ENCODE peak calls at places on chromosomes 16 and 17, in five cellular contexts. T, S, W, N and H are unnamed samples.

GRCh38 chr17:55458977-55459376 is 37.3 kb upstream of the MMD start:
- DNase-seq in T (no peak), S (no peak), W (no peak), N (no peak), H (peak)

GRCh38 chr16:79848739-79849518 is 248.4 kb upstream of the MAF start:
- DNase-seq in T (no peak), S (no peak), W (no peak), N (no peak), H (no peak)

GRCh38 chr17:78176548-78177025 is 8.2 kb downstream of the SYNGR2 start:
- DNase-seq in T (peak), S (no peak), W (peak), N (peak), H (no peak)

GRCh38 chr16:28298511-28298878 is 6.2 kb downstream of the SBK1 start:
- DNase-seq in T (no peak), S (no peak), W (no peak), N (no peak), H (no peak)

GRCh38 chr17:72332367-72332766 is 211.5 kb downstream of the SOX9 start:
- DNase-seq in T (no peak), S (no peak), W (no peak), N (no peak), H (no peak)

GRCh38 chr17:21161498-21162393 is 35.0 kb downstream of the DHRS7B start:
- DNase-seq in T (no peak), S (peak), W (no peak), N (no peak), H (peak)

GRCh38 chr17:81167638-81168037 is 1.6 kb upstream of the AATK start:
- DNase-seq in T (no peak), S (no peak), W (no peak), N (no peak), H (no peak)

GRCh38 chr17:17514361-17514992 is 18.3 kb upstream of the RASD1 start:
- DNase-seq in T (no peak), S (no peak), W (no peak), N (no peak), H (no peak)

GRCh38 chr17:48545022-48545376 is at the start of gene HOXB2:
- DNase-seq in T (no peak), S (no peak), W (no peak), N (no peak), H (no peak)

GRCh38 chr16:65772134-65772732 is 594.3 kb upstream of the CDH5 start:
- DNase-seq in T (no peak), S (no peak), W (no peak), N (no peak), H (no peak)

GRCh38 chr17:17792143-17792550 is 44.6 kb downstream of the SREBF1 start:
- DNase-seq in T (no peak), S (no peak), W (no peak), N (no peak), H (no peak)